ENCODE peak calls at places on chromosome 3, in five cellular contexts. B is fibroblast of the aortic adventitia; X is stimulated activated CD4-positive, alpha-beta T cell treated with anti-CD3 and anti-CD28 coated beads, TNF-alpha, amount 100 ng/mL, for 1 hour; T is stimulated activated CD8-positive, alpha-beta memory T cell treated with anti-CD3 and anti-CD28 coated beads, Interleukin-15, amount 100 ng/mL, for 48 hours; P is KBM-7. N is an unnamed sample.
A peak's percentile ranks its signal among the peaks of the same experiment; 100 is the strongest.

GRCh38 chr3:52405066-52405465 is 39.8 kb downstream of the SEMA3G start:
- DNase-seq in P (no peak), X (no peak), T (no peak), B (no peak), N (no peak)

GRCh38 chr3:133573054-133573628 is 345 bp upstream of the CDV3 start:
- DNase-seq in X (peak; percentile 100), B (peak; percentile 100), P (peak; percentile 100), T (peak; percentile 100), N (peak; percentile 100)

GRCh38 chr3:49900491-49901153 is 3.1 kb downstream of the MST1R start:
- DNase-seq in X (no peak), P (no peak), B (peak; percentile 25), T (no peak), N (peak; percentile 26)

GRCh38 chr3:129890125-129890524 is 3.4 kb downstream of the TMCC1 start:
- DNase-seq in P (peak; percentile 88), X (no peak), T (no peak), B (no peak), N (no peak)

GRCh38 chr3:116155830-116156229 is 289.5 kb downstream of the LSAMP start:
- DNase-seq in T (no peak), P (no peak), B (no peak), X (no peak), N (no peak)

GRCh38 chr3:60954049-60954448 is 297.2 kb downstream of the FHIT start:
- DNase-seq in P (no peak), B (peak; percentile 3), X (no peak), T (no peak), N (peak; percentile 32)

GRCh38 chr3:128385080-128385832 is 81.4 kb downstream of the DNAJB8 start:
- DNase-seq in T (no peak), P (no peak), X (no peak), B (peak; percentile 91), N (peak; percentile 49)

GRCh38 chr3:63800097-63800496 is 19.0 kb upstream of the C3orf49 start:
- DNase-seq in X (no peak), B (no peak), P (no peak), T (no peak), N (no peak)

GRCh38 chr3:150371741-150372254 is 36.3 kb upstream of the TSC22D2 start:
- DNase-seq in X (no peak), P (peak; percentile 68), T (no peak), B (peak; percentile 100), N (peak; percentile 99)

GRCh38 chr3:69541059-69541471 is 155.2 kb upstream of the FRMD4B start:
- DNase-seq in T (no peak), X (no peak), P (no peak), B (no peak), N (no peak)

GRCh38 chr3:24832878-24833277 is 338.2 kb upstream of the THRB start:
- DNase-seq in B (no peak), T (no peak), P (no peak), X (no peak), N (no peak)

GRCh38 chr3:124137264-124137663 is 145.3 kb upstream of the ROPN1 start:
- DNase-seq in T (no peak), P (no peak), B (no peak), X (no peak), N (no peak)

GRCh38 chr3:186516645-186517044 is 27.5 kb downstream of the CRYGS start:
- DNase-seq in P (peak; percentile 22), T (no peak), X (no peak), B (no peak), N (no peak)

GRCh38 chr3:188294823-188295487 is 141.0 kb downstream of the LPP start:
- DNase-seq in B (peak; percentile 93), P (no peak), X (no peak), T (no peak), N (peak; percentile 100)

N was measured in astrocyte.